ENCODE peak calls at places on chromosomes 5 and 9, in four cellular contexts. One of them, this sample, is unnamed.

GRCh38 chr5:41908374-41909079 is 4.4 kb downstream of the RIMOC1 start:
- DNase-seq in H1: no peak
- DNase-seq in IMR-90: peak
- DNase-seq in H9: no peak
- DNase-seq in this sample: no peak

GRCh38 chr9:75378036-75378435 is 289.7 kb downstream of the OSTF1 start:
- DNase-seq in H9: no peak
- DNase-seq in H1: no peak
- DNase-seq in IMR-90: no peak
- DNase-seq in this sample: peak

GRCh38 chr9:10534863-10535262 is 77.9 kb downstream of the PTPRD start:
- DNase-seq in H1: no peak
- DNase-seq in IMR-90: no peak
- DNase-seq in H9: no peak
- DNase-seq in this sample: no peak

GRCh38 chr5:66247176-66247960 is 103.3 kb downstream of the SREK1 start:
- DNase-seq in H1: no peak
- DNase-seq in IMR-90: peak
- DNase-seq in H9: no peak
- DNase-seq in this sample: peak

GRCh38 chr9:19940808-19941207 is 152.0 kb upstream of the SLC24A2 start:
- DNase-seq in H9: no peak
- DNase-seq in IMR-90: no peak
- DNase-seq in H1: no peak
- DNase-seq in this sample: no peak

GRCh38 chr9:95595780-95596179 is 79.0 kb upstream of the PTCH1 start:
- DNase-seq in H9: no peak
- DNase-seq in IMR-90: no peak
- DNase-seq in H1: no peak
- DNase-seq in this sample: no peak

GRCh38 chr5:116002116-116002906 is 30.0 kb upstream of the ARL14EPL start:
- DNase-seq in IMR-90: peak
- DNase-seq in H1: no peak
- DNase-seq in H9: no peak
- DNase-seq in this sample: no peak

GRCh38 chr9:79209012-79209411 is 362.8 kb upstream of the TLE4 start:
- DNase-seq in H9: no peak
- DNase-seq in H1: no peak
- DNase-seq in IMR-90: no peak
- DNase-seq in this sample: no peak

GRCh38 chr9:92671323-92671722 is 1.4 kb upstream of the IPPK start:
- DNase-seq in IMR-90: peak
- DNase-seq in H1: no peak
- DNase-seq in H9: no peak
- DNase-seq in this sample: peak

GRCh38 chr5:14148483-14148882 is 5.3 kb downstream of the TRIO start:
- DNase-seq in IMR-90: no peak
- DNase-seq in H9: no peak
- DNase-seq in H1: no peak
- DNase-seq in this sample: no peak

GRCh38 chr5:81965510-81965909 is 6.3 kb upstream of the ATG10 start:
- DNase-seq in IMR-90: no peak
- DNase-seq in H1: no peak
- DNase-seq in H9: no peak
- DNase-seq in this sample: peak

GRCh38 chr5:88883059-88883565 is at the start of gene MEF2C:
- DNase-seq in H9: peak
- DNase-seq in IMR-90: peak
- DNase-seq in H1: no peak
- DNase-seq in this sample: peak

GRCh38 chr5:134749415-134749814 is 9.2 kb upstream of the DDX46 start:
- DNase-seq in H9: no peak
- DNase-seq in IMR-90: no peak
- DNase-seq in H1: no peak
- DNase-seq in this sample: peak
- H4K5ac ChIP-seq in H9: no peak
- H4K5ac ChIP-seq in IMR-90: no peak
- H4K5ac ChIP-seq in H1: no peak
- H4K5ac ChIP-seq in this sample: no peak

GRCh38 chr5:39606592-39606990 is 181.8 kb upstream of the DAB2 start:
- DNase-seq in IMR-90: no peak
- DNase-seq in H9: no peak
- DNase-seq in H1: no peak
- DNase-seq in this sample: no peak

GRCh38 chr5:39604491-39604890 is 179.7 kb upstream of the DAB2 start:
- DNase-seq in H9: no peak
- DNase-seq in H1: no peak
- DNase-seq in IMR-90: no peak
- DNase-seq in this sample: no peak

GRCh38 chr5:39605145-39605544 is 180.4 kb upstream of the DAB2 start:
- DNase-seq in IMR-90: no peak
- DNase-seq in H1: no peak
- DNase-seq in H9: no peak
- DNase-seq in this sample: no peak

GRCh38 chr5:39605966-39606591 is 181.3 kb upstream of the DAB2 start:
- DNase-seq in H9: no peak
- DNase-seq in IMR-90: peak
- DNase-seq in H1: no peak
- DNase-seq in this sample: no peak

GRCh38 chr5:39608024-39608423 is 183.2 kb upstream of the DAB2 start:
- DNase-seq in H1: no peak
- DNase-seq in IMR-90: no peak
- DNase-seq in H9: no peak
- DNase-seq in this sample: no peak
- H4K5ac ChIP-seq in H1: no peak
- H4K5ac ChIP-seq in IMR-90: no peak
- H4K5ac ChIP-seq in H9: no peak
- H4K5ac ChIP-seq in this sample: no peak

GRCh38 chr5:54313311-54314270 is 3.2 kb upstream of the ARL15 start:
- DNase-seq in H1: no peak
- DNase-seq in H9: no peak
- DNase-seq in IMR-90: no peak
- DNase-seq in this sample: no peak
- H4K5ac ChIP-seq in H1: no peak
- H4K5ac ChIP-seq in H9: no peak
- H4K5ac ChIP-seq in IMR-90: no peak
- H4K5ac ChIP-seq in this sample: no peak

DNA sequence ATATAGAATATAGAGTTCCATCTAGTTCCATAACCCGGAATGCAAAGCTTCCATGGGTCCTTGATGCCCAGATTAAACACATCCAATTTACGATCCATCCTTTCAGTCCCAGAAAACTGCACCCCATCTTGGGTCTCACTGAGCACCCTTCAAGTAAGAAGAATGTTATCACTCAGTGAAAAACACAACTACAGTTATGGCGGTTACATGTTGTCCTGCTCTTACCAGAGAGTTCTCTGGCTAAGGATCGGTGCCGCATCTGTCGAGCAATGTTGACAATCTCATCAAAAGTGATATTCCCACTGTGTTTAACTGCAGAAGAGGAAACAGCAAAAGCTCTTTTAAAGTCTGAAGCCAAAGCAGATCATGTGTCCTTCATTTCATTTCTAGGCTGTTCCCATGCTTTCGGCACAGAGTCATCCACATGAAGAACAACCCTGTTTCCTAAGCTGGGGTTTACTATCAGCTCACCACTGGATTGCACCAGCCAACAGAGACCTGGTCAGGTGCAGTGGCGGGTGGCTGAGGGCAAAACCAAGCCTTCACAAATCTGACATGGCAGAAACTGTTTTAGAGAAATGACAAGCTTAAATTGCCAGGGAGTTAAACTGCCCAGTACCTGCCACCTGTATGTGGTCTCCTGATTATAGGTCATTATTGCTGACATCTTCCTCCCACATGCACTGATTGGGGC is 2.9 kb downstream of the RPL12 start:
- DNase-seq in H1: no peak
- DNase-seq in H9: no peak
- DNase-seq in IMR-90: no peak
- DNase-seq in this sample: no peak
- H4K5ac ChIP-seq in H1: no peak
- H4K5ac ChIP-seq in H9: no peak
- H4K5ac ChIP-seq in IMR-90: no peak
- H4K5ac ChIP-seq in this sample: no peak

DNA sequence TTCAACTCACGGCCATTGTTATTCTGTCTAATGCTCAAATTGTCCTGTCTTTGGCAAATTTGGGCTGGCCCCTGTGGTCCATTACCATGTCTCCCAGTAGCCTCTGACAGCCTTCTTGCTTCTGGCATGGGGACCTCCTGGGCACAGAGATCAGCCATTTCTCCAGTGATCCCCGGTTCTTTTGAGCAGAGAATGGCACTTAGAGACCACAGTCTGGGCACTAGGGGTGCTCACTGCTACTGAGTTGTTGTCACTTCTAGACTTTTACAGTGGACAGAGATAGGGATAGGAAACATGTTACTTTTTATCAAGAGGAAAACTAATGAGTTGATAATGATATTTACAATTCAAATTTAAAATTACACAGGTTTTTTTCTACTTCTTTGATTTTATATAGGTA is 47.6 kb upstream of the BARHL1 start:
- DNase-seq in IMR-90: no peak
- DNase-seq in H1: no peak
- DNase-seq in H9: no peak
- DNase-seq in this sample: no peak
- H4K5ac ChIP-seq in IMR-90: no peak
- H4K5ac ChIP-seq in H1: no peak
- H4K5ac ChIP-seq in H9: no peak
- H4K5ac ChIP-seq in this sample: no peak

GRCh38 chr5:56818409-56819026 is 3.2 kb downstream of the MAP3K1 start:
- DNase-seq in H9: no peak
- DNase-seq in H1: no peak
- DNase-seq in IMR-90: peak
- DNase-seq in this sample: no peak

GRCh38 chr5:56819027-56819881 is 3.9 kb downstream of the MAP3K1 start:
- DNase-seq in IMR-90: no peak
- DNase-seq in H9: no peak
- DNase-seq in H1: no peak
- DNase-seq in this sample: no peak

GRCh38 chr5:56816546-56817081 is 1.3 kb downstream of the MAP3K1 start:
- DNase-seq in H9: peak
- DNase-seq in H1: no peak
- DNase-seq in IMR-90: peak
- DNase-seq in this sample: peak

GRCh38 chr5:56815657-56816545 is 552 bp downstream of the MAP3K1 start:
- DNase-seq in H9: peak
- DNase-seq in IMR-90: peak
- DNase-seq in H1: no peak
- DNase-seq in this sample: peak

DNA sequence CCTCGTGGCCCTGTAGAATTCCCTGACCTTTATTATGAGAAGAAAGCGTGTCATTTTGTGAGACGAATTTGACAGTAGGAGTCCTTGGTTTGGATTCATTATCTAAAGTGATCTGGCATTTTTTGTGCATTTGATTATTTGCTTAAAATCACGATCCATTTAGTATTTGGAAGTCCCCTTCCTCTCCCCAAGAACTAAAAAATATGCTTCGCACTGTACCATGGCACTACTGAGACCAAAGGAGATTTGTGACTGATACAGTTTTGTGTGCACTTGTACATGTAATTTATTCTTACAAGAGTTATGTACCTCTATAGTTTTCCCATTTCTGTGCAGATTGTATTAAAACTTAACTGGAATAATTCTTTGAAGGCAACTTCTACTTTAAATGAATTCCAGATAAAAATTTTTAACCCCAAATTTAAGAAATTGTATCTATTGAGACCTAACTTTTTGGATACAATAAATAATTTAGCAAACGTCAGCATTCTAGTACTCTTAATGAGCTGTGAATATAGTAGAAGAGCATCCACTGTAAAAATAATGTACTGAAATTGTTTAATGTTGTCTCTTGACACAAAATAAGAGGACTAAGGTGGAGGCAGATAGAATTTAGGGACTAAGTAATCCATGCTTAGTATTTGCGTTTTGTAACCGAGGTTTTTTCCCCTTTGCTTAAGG is 2.1 kb downstream of the MAP3K1 start:
- DNase-seq in H9: no peak
- DNase-seq in IMR-90: no peak
- DNase-seq in H1: no peak
- DNase-seq in this sample: no peak
- H4K5ac ChIP-seq in H9: no peak
- H4K5ac ChIP-seq in IMR-90: no peak
- H4K5ac ChIP-seq in H1: no peak
- H4K5ac ChIP-seq in this sample: no peak

DNA sequence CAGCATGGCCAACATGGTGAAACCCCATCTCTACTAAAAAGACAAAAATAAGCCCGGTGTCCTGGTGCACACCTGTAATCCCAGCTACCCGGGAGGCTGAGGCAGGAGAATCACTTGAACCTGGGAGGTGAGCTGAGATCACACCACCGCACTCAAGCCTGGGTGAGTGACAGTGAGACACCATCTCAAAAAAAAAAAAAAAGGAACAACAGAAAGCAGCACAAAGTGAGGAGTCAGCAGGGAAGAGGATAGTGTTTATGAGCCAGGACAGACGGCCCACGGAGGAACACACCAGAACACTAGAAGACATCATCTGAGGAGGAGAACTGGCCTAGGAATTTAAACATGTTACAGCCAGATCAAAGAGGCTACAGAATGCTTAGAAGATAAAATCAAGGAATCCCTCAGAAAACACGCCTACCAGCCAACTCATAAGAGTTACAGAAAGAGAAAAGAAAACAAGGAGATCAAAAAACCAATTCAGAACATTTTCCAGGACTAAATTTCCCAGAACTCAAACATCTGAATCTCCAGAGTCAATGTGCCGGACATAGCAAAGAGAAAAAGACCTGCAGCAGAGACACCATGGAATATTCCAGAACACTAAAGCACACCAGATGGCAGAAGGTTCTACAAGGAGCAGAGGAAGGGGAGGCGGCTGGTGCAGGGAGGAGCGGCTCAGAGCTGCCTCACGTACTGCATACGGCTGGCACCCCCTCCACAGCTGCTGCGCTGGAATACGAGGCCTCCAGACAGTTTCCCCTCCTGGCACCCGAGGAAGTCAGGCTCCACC is 12.1 kb downstream of the UBAC1 start:
- DNase-seq in H9: no peak
- DNase-seq in IMR-90: no peak
- DNase-seq in H1: no peak
- DNase-seq in this sample: no peak
- H4K5ac ChIP-seq in H9: no peak
- H4K5ac ChIP-seq in IMR-90: no peak
- H4K5ac ChIP-seq in H1: no peak
- H4K5ac ChIP-seq in this sample: no peak